ENCODE peak calls at places on chromosomes 11 and 22, in four cellular contexts. One of them, this sample, is unnamed.

GRCh38 chr11:3939211-3939610 is 83.7 kb downstream of the STIM1 start:
- DNase-seq in CD8-positive, alpha-beta T cell: no peak
- DNase-seq in fibroblast of lung: peak
- DNase-seq in mammary epithelial cell: peak
- DNase-seq in this sample: peak

GRCh38 chr11:107719062-107719461 is 7.2 kb upstream of the SLN start:
- DNase-seq in CD8-positive, alpha-beta T cell: no peak
- DNase-seq in fibroblast of lung: no peak
- DNase-seq in mammary epithelial cell: no peak
- DNase-seq in this sample: no peak

GRCh38 chr11:28860898-28861297 is 752.7 kb downstream of the METTL15 start:
- DNase-seq in fibroblast of lung: peak
- DNase-seq in CD8-positive, alpha-beta T cell: no peak
- DNase-seq in mammary epithelial cell: peak
- DNase-seq in this sample: peak

GRCh38 chr11:125287467-125288232 is 123.1 kb downstream of the PKNOX2 start:
- DNase-seq in CD8-positive, alpha-beta T cell: no peak
- DNase-seq in fibroblast of lung: peak
- DNase-seq in mammary epithelial cell: no peak
- DNase-seq in this sample: no peak

GRCh38 chr11:100830295-100830694 is 143.2 kb downstream of the ARHGAP42 start:
- DNase-seq in CD8-positive, alpha-beta T cell: no peak
- DNase-seq in mammary epithelial cell: no peak
- DNase-seq in fibroblast of lung: no peak
- DNase-seq in this sample: no peak

GRCh38 chr11:72624496-72625201 is 49.6 kb downstream of the PDE2A start:
- DNase-seq in fibroblast of lung: no peak
- DNase-seq in CD8-positive, alpha-beta T cell: no peak
- DNase-seq in mammary epithelial cell: no peak
- DNase-seq in this sample: no peak

GRCh38 chr11:96075532-96075959 is 151.6 kb upstream of the MTMR2 start:
- DNase-seq in mammary epithelial cell: peak
- DNase-seq in fibroblast of lung: no peak
- DNase-seq in CD8-positive, alpha-beta T cell: no peak
- DNase-seq in this sample: no peak

GRCh38 chr22:37340331-37341262 is 58.3 kb downstream of the CYTH4 start:
- DNase-seq in mammary epithelial cell: no peak
- DNase-seq in CD8-positive, alpha-beta T cell: no peak
- DNase-seq in fibroblast of lung: no peak
- DNase-seq in this sample: no peak

GRCh38 chr11:64743591-64744543 is at the start of gene RASGRP2:
- DNase-seq in CD8-positive, alpha-beta T cell: peak
- DNase-seq in mammary epithelial cell: no peak
- DNase-seq in fibroblast of lung: no peak
- DNase-seq in this sample: peak

GRCh38 chr22:26565181-26565580 is 24.8 kb downstream of the TPST2 start:
- DNase-seq in CD8-positive, alpha-beta T cell: no peak
- DNase-seq in mammary epithelial cell: peak
- DNase-seq in fibroblast of lung: no peak
- DNase-seq in this sample: no peak

GRCh38 chr22:46309526-46310085 is 12.9 kb downstream of the GTSE1 start:
- DNase-seq in CD8-positive, alpha-beta T cell: no peak
- DNase-seq in fibroblast of lung: no peak
- DNase-seq in mammary epithelial cell: no peak
- DNase-seq in this sample: no peak

GRCh38 chr11:134369656-134370525 is 38.1 kb downstream of the GLB1L2 start:
- DNase-seq in mammary epithelial cell: no peak
- DNase-seq in fibroblast of lung: no peak
- DNase-seq in CD8-positive, alpha-beta T cell: no peak
- DNase-seq in this sample: no peak

GRCh38 chr11:76150141-76150540 is 56.2 kb downstream of the WNT11 start:
- DNase-seq in CD8-positive, alpha-beta T cell: no peak
- DNase-seq in mammary epithelial cell: no peak
- DNase-seq in fibroblast of lung: no peak
- DNase-seq in this sample: no peak

GRCh38 chr11:96035031-96035743 is 111.3 kb upstream of the MTMR2 start:
- DNase-seq in CD8-positive, alpha-beta T cell: no peak
- DNase-seq in mammary epithelial cell: no peak
- DNase-seq in fibroblast of lung: no peak
- DNase-seq in this sample: peak

GRCh38 chr22:40177738-40178416 is at the start of gene TNRC6B:
- DNase-seq in fibroblast of lung: peak
- DNase-seq in mammary epithelial cell: peak
- DNase-seq in CD8-positive, alpha-beta T cell: peak
- DNase-seq in this sample: peak

GRCh38 chr11:74646964-74647363 is 54.6 kb downstream of the POLD3 start:
- DNase-seq in mammary epithelial cell: no peak
- DNase-seq in fibroblast of lung: no peak
- DNase-seq in CD8-positive, alpha-beta T cell: no peak
- DNase-seq in this sample: peak

GRCh38 chr22:43481528-43482309 is 69.9 kb downstream of the MPPED1 start:
- DNase-seq in mammary epithelial cell: no peak
- DNase-seq in fibroblast of lung: no peak
- DNase-seq in CD8-positive, alpha-beta T cell: no peak
- DNase-seq in this sample: no peak

GRCh38 chr22:40008726-40009125 is 14.0 kb downstream of the FAM83F start:
- DNase-seq in fibroblast of lung: no peak
- DNase-seq in CD8-positive, alpha-beta T cell: no peak
- DNase-seq in mammary epithelial cell: peak
- DNase-seq in this sample: peak

GRCh38 chr22:21641417-21641794 is 696 bp upstream of the SDF2L1 start:
- DNase-seq in fibroblast of lung: peak
- DNase-seq in CD8-positive, alpha-beta T cell: no peak
- DNase-seq in mammary epithelial cell: peak
- DNase-seq in this sample: peak

GRCh38 chr11:8092587-8093424 is 11.8 kb downstream of the TUB start:
- DNase-seq in mammary epithelial cell: peak
- DNase-seq in fibroblast of lung: peak
- DNase-seq in CD8-positive, alpha-beta T cell: no peak
- DNase-seq in this sample: peak

GRCh38 chr11:6298605-6299004 is 21.7 kb downstream of the CAVIN3 start:
- DNase-seq in mammary epithelial cell: peak
- DNase-seq in fibroblast of lung: peak
- DNase-seq in CD8-positive, alpha-beta T cell: no peak
- DNase-seq in this sample: peak

GRCh38 chr11:68296344-68297051 is 15.9 kb upstream of the LRP5 start:
- DNase-seq in fibroblast of lung: no peak
- DNase-seq in CD8-positive, alpha-beta T cell: no peak
- DNase-seq in mammary epithelial cell: no peak
- DNase-seq in this sample: no peak

GRCh38 chr22:30253205-30253852 is 6.8 kb upstream of the LIF start:
- DNase-seq in CD8-positive, alpha-beta T cell: no peak
- DNase-seq in fibroblast of lung: peak
- DNase-seq in mammary epithelial cell: no peak
- DNase-seq in this sample: no peak

GRCh38 chr11:34263462-34264186 is 94.2 kb downstream of the ABTB2 start:
- DNase-seq in CD8-positive, alpha-beta T cell: no peak
- DNase-seq in fibroblast of lung: peak
- DNase-seq in mammary epithelial cell: peak
- DNase-seq in this sample: peak

GRCh38 chr11:111515591-111515990 is 1.0 kb downstream of the HOATZ start:
- DNase-seq in CD8-positive, alpha-beta T cell: no peak
- DNase-seq in mammary epithelial cell: no peak
- DNase-seq in fibroblast of lung: no peak
- DNase-seq in this sample: no peak

GRCh38 chr22:19515654-19516377 is 8.4 kb downstream of the CLDN5 start:
- DNase-seq in mammary epithelial cell: no peak
- DNase-seq in fibroblast of lung: no peak
- DNase-seq in CD8-positive, alpha-beta T cell: no peak
- DNase-seq in this sample: no peak

GRCh38 chr11:14636119-14636518 is 7.5 kb upstream of the PDE3B start:
- DNase-seq in mammary epithelial cell: no peak
- DNase-seq in CD8-positive, alpha-beta T cell: no peak
- DNase-seq in fibroblast of lung: no peak
- DNase-seq in this sample: no peak

DNA sequence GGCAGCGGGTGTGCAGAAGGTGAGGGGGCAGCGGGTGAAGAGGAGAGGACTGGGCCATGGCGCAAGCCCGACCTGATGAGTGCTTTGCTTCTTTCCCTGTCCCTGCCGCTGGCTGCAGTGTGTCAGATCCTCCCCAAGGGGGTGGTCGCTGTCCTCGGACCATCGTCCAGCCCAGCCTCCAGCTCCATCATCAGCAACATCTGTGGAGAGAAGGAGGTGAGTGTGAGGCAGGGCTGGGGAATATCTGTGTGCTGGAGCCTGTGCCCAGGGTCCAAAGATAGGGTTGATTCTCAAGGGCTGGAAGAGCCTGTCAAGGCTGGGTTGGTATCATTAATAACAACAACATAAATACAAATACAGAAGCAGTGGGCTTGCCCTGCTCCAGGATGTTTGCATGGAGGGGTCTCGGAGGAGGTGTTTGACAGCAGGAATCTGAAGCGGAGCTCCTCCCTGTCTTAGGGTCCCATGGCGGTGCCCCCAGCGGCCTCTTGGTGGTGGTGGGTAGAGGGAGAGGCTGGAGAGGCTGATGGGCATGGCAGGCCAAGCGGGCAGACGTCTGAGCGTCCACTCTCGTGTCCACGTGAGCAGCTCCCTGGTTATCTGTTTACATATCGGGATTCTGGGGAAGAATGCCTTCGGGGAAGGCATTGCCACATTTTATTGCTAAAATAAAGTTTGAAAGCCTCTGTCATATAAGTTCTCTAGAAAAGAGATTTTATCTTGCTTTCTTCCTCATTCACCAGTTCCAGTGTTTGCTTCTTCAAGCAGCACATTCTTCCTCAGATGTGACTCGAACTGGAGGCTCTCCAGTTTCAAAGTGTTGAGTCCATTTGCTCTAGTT is 208.4 kb upstream of the TBCEL start:
- DNase-seq in fibroblast of lung: no peak
- DNase-seq in CD8-positive, alpha-beta T cell: no peak
- DNase-seq in mammary epithelial cell: no peak
- DNase-seq in this sample: no peak
- TF ChIP-seq CTCF in fibroblast of lung: no peak
- TF ChIP-seq CTCF in CD8-positive, alpha-beta T cell: no peak
- TF ChIP-seq CTCF in mammary epithelial cell: no peak
- TF ChIP-seq CTCF in this sample: peak

GRCh38 chr11:46332568-46333128 is 14.6 kb upstream of the DGKZ start:
- DNase-seq in mammary epithelial cell: no peak
- DNase-seq in fibroblast of lung: no peak
- DNase-seq in CD8-positive, alpha-beta T cell: no peak
- DNase-seq in this sample: no peak

GRCh38 chr11:46334211-46334610 is 13.1 kb upstream of the DGKZ start:
- DNase-seq in mammary epithelial cell: no peak
- DNase-seq in CD8-positive, alpha-beta T cell: no peak
- DNase-seq in fibroblast of lung: no peak
- DNase-seq in this sample: no peak

GRCh38 chr11:46331653-46331984 is 15.6 kb upstream of the DGKZ start:
- DNase-seq in CD8-positive, alpha-beta T cell: no peak
- DNase-seq in fibroblast of lung: no peak
- DNase-seq in mammary epithelial cell: no peak
- DNase-seq in this sample: no peak

GRCh38 chr11:46332093-46332567 is 15.1 kb upstream of the DGKZ start:
- DNase-seq in CD8-positive, alpha-beta T cell: no peak
- DNase-seq in fibroblast of lung: no peak
- DNase-seq in mammary epithelial cell: no peak
- DNase-seq in this sample: no peak

DNA sequence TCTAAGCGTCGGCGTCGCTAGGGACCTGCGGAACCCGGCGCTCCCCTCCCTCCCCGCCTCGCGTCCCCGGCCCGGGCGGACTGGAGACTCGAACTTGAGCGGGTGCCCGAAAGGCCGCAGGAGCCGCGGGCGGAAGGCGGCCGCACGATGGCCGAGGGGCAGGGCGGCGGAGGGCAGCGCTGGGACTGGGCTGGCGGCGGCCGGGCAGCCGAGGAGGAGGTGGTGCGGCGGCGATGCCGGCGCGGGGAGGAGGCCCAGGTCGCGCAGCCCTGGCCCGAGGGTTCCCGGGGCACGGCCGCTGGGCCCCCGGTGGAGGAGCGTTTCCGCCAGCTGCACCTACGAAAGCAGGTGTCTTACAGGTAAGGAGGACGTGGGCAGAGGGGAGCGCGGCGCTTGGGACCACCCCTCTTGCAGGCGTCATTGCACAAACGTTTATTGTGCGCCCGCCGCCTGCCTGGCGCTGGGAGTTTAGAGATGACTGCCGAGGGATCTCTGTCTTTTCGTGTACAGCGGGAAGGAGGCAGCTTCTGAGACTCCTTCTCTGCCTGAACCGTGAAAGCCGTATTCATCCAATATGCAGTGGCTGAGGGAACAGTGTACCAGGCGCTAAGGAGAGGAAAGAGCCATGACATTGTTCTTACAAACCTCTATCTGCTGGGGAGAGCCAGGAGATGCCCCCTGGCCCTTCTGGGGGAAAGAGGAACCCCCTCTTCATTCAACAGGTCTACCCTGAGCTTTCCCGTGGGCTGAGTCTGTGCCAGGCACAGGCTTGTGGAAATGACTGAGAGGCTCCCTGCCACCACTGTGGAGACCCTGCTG is 13.9 kb upstream of the DGKZ start:
- DNase-seq in CD8-positive, alpha-beta T cell: no peak
- DNase-seq in fibroblast of lung: no peak
- DNase-seq in mammary epithelial cell: no peak
- DNase-seq in this sample: no peak
- H3K4me3 ChIP-seq in CD8-positive, alpha-beta T cell: peak
- H3K4me3 ChIP-seq in fibroblast of lung: no peak
- H3K4me3 ChIP-seq in mammary epithelial cell: no peak
- H3K4me3 ChIP-seq in this sample: peak

GRCh38 chr22:50244420-50245213 is at the start of gene TUBGCP6:
- DNase-seq in fibroblast of lung: peak
- DNase-seq in CD8-positive, alpha-beta T cell: peak
- DNase-seq in mammary epithelial cell: peak
- DNase-seq in this sample: peak
- TF ChIP-seq CTCF in fibroblast of lung: no peak
- TF ChIP-seq CTCF in CD8-positive, alpha-beta T cell: peak
- TF ChIP-seq CTCF in mammary epithelial cell: no peak
- TF ChIP-seq CTCF in this sample: peak

DNA sequence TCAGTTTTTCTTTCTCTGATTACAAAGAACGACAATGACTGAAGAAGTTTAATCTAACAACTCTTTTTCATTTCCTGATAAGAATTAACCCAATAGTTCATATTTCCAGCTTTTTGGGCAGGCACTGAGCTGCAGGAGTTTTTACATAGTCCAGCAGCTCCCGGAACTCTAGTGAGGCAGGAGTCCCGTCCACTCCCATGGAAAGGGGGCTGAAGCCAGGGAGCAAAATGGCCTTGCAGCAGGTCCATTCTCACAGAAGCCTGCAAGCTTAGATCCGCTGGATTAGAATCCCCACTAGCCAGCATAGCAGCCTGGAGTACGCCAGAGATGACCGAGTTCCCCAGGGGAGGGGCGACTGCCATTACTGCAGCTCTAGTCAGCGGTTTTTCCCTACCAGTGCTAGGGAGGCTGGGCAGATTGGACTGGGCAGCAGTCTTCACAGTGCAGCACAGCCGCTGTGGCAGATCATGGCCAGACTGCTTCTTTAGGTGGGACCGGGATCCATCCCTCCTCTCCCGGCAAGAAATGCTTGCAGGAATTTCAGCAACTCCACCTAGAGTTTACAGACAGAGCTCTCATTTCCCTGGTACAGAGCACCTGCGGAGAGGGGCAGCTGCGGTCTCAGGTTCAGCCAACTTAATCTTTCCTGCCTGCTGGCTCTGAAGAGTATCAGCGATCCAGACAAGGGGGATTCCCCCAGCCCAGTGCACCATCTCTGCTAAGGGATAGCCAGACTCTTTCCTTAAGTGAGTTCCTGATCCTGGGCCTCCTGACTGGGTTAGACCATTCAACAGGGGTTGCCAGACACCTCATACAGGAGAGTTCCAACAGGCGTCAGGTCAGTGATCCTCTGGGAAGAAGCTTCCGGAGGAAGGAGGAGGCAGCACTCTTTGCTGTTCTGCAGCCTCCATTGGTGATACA is 742 bp upstream of the CASP4 start:
- DNase-seq in CD8-positive, alpha-beta T cell: no peak
- DNase-seq in mammary epithelial cell: peak
- DNase-seq in fibroblast of lung: peak
- DNase-seq in this sample: peak
- H3K4me3 ChIP-seq in CD8-positive, alpha-beta T cell: peak
- H3K4me3 ChIP-seq in mammary epithelial cell: peak
- H3K4me3 ChIP-seq in fibroblast of lung: peak
- H3K4me3 ChIP-seq in this sample: peak

This sample was measured in choroid plexus epithelial cell.